ENCODE peak calls at places on chromosomes 12 and 14, in nine cellular contexts. One of them, this sample, is unnamed.

GRCh38 chr12:1796515-1797010 is 23.8 kb upstream of the LRTM2 start:
- DNase-seq in Calu3: no peak
- DNase-seq in lower lobe of right lung: peak; percentile 70
- DNase-seq in left lobe of liver: peak; percentile 62
- DNase-seq in endothelial cell: no peak
- DNase-seq in A172: no peak
- DNase-seq in CD8-positive, alpha-beta memory T cell: peak; percentile 50
- DNase-seq in cardiac fibroblast: no peak
- DNase-seq in adipocyte: no peak
- DNase-seq in this sample: peak; percentile 58

GRCh38 chr12:67910360-67911292 is 78.6 kb upstream of the IFNG-AS1 start:
- DNase-seq in CD8-positive, alpha-beta memory T cell: no peak
- DNase-seq in endothelial cell: no peak
- DNase-seq in Calu3: no peak
- DNase-seq in lower lobe of right lung: no peak
- DNase-seq in left lobe of liver: no peak
- DNase-seq in cardiac fibroblast: peak; percentile 98
- DNase-seq in adipocyte: peak; percentile 64
- DNase-seq in A172: peak; percentile 94
- DNase-seq in this sample: no peak

GRCh38 chr12:77847665-77848431 is 17.2 kb downstream of the NAV3 start:
- DNase-seq in A172: peak; percentile 95
- DNase-seq in CD8-positive, alpha-beta memory T cell: no peak
- DNase-seq in left lobe of liver: no peak
- DNase-seq in adipocyte: peak; percentile 91
- DNase-seq in Calu3: no peak
- DNase-seq in endothelial cell: no peak
- DNase-seq in cardiac fibroblast: peak; percentile 95
- DNase-seq in lower lobe of right lung: no peak
- DNase-seq in this sample: no peak

GRCh38 chr12:34393821-34394150 is 371.5 kb downstream of the ALG10 start:
- DNase-seq in cardiac fibroblast: no peak
- DNase-seq in A172: no peak
- DNase-seq in lower lobe of right lung: peak; percentile 15
- DNase-seq in CD8-positive, alpha-beta memory T cell: no peak
- DNase-seq in endothelial cell: no peak
- DNase-seq in Calu3: no peak
- DNase-seq in adipocyte: no peak
- DNase-seq in left lobe of liver: no peak
- DNase-seq in this sample: peak; percentile 2

GRCh38 chr12:90677552-90677951 is 277.4 kb downstream of the CCER1 start:
- DNase-seq in adipocyte: no peak
- DNase-seq in CD8-positive, alpha-beta memory T cell: no peak
- DNase-seq in cardiac fibroblast: no peak
- DNase-seq in endothelial cell: no peak
- DNase-seq in Calu3: no peak
- DNase-seq in lower lobe of right lung: no peak
- DNase-seq in A172: no peak
- DNase-seq in left lobe of liver: no peak
- DNase-seq in this sample: no peak

GRCh38 chr12:12441891-12442461 is 85.1 kb downstream of the BORCS5 start:
- DNase-seq in CD8-positive, alpha-beta memory T cell: peak; percentile 85
- DNase-seq in endothelial cell: no peak
- DNase-seq in Calu3: no peak
- DNase-seq in lower lobe of right lung: no peak
- DNase-seq in cardiac fibroblast: peak; percentile 46
- DNase-seq in left lobe of liver: no peak
- DNase-seq in adipocyte: no peak
- DNase-seq in A172: no peak
- DNase-seq in this sample: no peak

GRCh38 chr14:57189070-57189469 is 79.6 kb downstream of the EXOC5 start:
- DNase-seq in CD8-positive, alpha-beta memory T cell: no peak
- DNase-seq in cardiac fibroblast: peak; percentile 25
- DNase-seq in A172: peak; percentile 4
- DNase-seq in left lobe of liver: no peak
- DNase-seq in endothelial cell: no peak
- DNase-seq in adipocyte: peak; percentile 52
- DNase-seq in lower lobe of right lung: no peak
- DNase-seq in Calu3: no peak
- DNase-seq in this sample: no peak

GRCh38 chr14:76292561-76292960 is 83.4 kb upstream of the ESRRB start:
- DNase-seq in Calu3: no peak
- DNase-seq in endothelial cell: no peak
- DNase-seq in lower lobe of right lung: no peak
- DNase-seq in left lobe of liver: no peak
- DNase-seq in CD8-positive, alpha-beta memory T cell: no peak
- DNase-seq in adipocyte: no peak
- DNase-seq in A172: no peak
- DNase-seq in cardiac fibroblast: no peak
- DNase-seq in this sample: no peak

GRCh38 chr14:95515523-95516517 is 630 bp downstream of the SYNE3 start:
- DNase-seq in lower lobe of right lung: peak; percentile 84
- DNase-seq in adipocyte: peak; percentile 80
- DNase-seq in cardiac fibroblast: peak; percentile 58
- DNase-seq in CD8-positive, alpha-beta memory T cell: peak; percentile 81
- DNase-seq in left lobe of liver: peak; percentile 72
- DNase-seq in A172: no peak
- DNase-seq in endothelial cell: peak; percentile 61
- DNase-seq in Calu3: peak; percentile 66
- DNase-seq in this sample: peak; percentile 93

GRCh38 chr12:50110762-50111416 is 1.1 kb upstream of the COX14 start:
- DNase-seq in A172: peak; percentile 74
- DNase-seq in adipocyte: peak; percentile 25
- DNase-seq in left lobe of liver: peak; percentile 86
- DNase-seq in cardiac fibroblast: peak; percentile 56
- DNase-seq in lower lobe of right lung: peak; percentile 83
- DNase-seq in Calu3: peak; percentile 32
- DNase-seq in endothelial cell: no peak
- DNase-seq in CD8-positive, alpha-beta memory T cell: no peak
- DNase-seq in this sample: peak; percentile 77